ENCODE peak calls at places on chromosomes 13 and 19, in five cellular contexts. T, M, D, G and K are unnamed samples.
A peak's percentile ranks its signal among the peaks of the same experiment; 100 is the strongest.

GRCh38 chr13:49995535-49996165 is 1.2 kb upstream of the TRIM13 start:
- DNase-seq in D (peak; percentile 27), G (no peak), T (no peak), M (no peak), K (no peak)

GRCh38 chr13:29844441-29844840 is 6.0 kb downstream of the UBL3 start:
- DNase-seq in G (no peak), D (no peak), M (no peak), T (peak; percentile 35), K (no peak)

GRCh38 chr19:10288662-10289166 is 1.0 kb upstream of the ICAM5 start:
- DNase-seq in G (no peak), M (no peak), T (peak; percentile 49), D (peak; percentile 44), K (no peak)

GRCh38 chr19:3538258-3538929 is 580 bp upstream of the TEKTIP1 start:
- DNase-seq in D (no peak), M (no peak), G (no peak), T (no peak), K (peak; percentile 82)

GRCh38 chr19:6376512-6377193 is 920 bp upstream of the PSPN start:
- DNase-seq in G (no peak), D (no peak), T (no peak), M (no peak), K (no peak)

GRCh38 chr19:39342647-39343305 is 555 bp downstream of the SAMD4B start:
- DNase-seq in G (no peak), M (no peak), D (no peak), T (peak; percentile 45), K (no peak)

GRCh38 chr13:77507931-77508776 is 27.4 kb upstream of the SCEL start:
- DNase-seq in G (no peak), M (no peak), T (peak; percentile 80), D (no peak), K (no peak)

GRCh38 chr13:101626925-101627555 is 174.6 kb downstream of the ITGBL1 start:
- DNase-seq in M (no peak), G (no peak), D (peak; percentile 36), T (no peak), K (no peak)

GRCh38 chr13:44068737-44069136 is 189.0 kb downstream of the LACC1 start:
- DNase-seq in T (peak; percentile 56), M (no peak), G (no peak), D (no peak), K (no peak)

GRCh38 chr13:52787212-52787611 is 47.6 kb upstream of the CNMD start:
- DNase-seq in T (no peak), G (no peak), D (no peak), M (no peak), K (no peak)

GRCh38 chr13:80529734-80530133 is 188.8 kb upstream of the SPRY2 start:
- DNase-seq in G (no peak), M (no peak), T (peak; percentile 29), D (no peak), K (no peak)

GRCh38 chr13:86051134-86052103 is 252.2 kb upstream of the SLITRK6 start:
- DNase-seq in T (peak; percentile 5), M (no peak), D (no peak), G (no peak), K (no peak)

GRCh38 chr19:10404888-10405808 is 1.8 kb upstream of the CDC37 start:
- DNase-seq in T (no peak), G (no peak), D (peak; percentile 51), M (no peak), K (no peak)

GRCh38 chr19:45179063-45179847 is 671 bp downstream of the BLOC1S3 start:
- DNase-seq in G (no peak), T (peak; percentile 71), D (peak; percentile 58), M (no peak), K (no peak)

GRCh38 chr19:42277821-42278809 is 9.1 kb downstream of the CIC start:
- DNase-seq in D (no peak), M (no peak), G (no peak), T (peak; percentile 48), K (peak; percentile 91)

GRCh38 chr19:41575998-41576397 is at the start of gene CEACAM21:
- DNase-seq in D (peak; percentile 78), M (peak; percentile 52), G (peak; percentile 58), T (no peak), K (no peak)

GRCh38 chr13:62846302-62846701 is 1430.7 kb upstream of the PCDH20 start:
- DNase-seq in G (no peak), M (no peak), T (no peak), D (no peak), K (no peak)

GRCh38 chr13:105817011-105817410 is 718.5 kb downstream of the EFNB2 start:
- DNase-seq in G (no peak), D (no peak), M (no peak), T (peak; percentile 3), K (no peak)

GRCh38 chr13:113083402-113084061 is 22.1 kb upstream of the F7 start:
- DNase-seq in T (peak; percentile 48), M (no peak), G (peak; percentile 62), D (no peak), K (no peak)

GRCh38 chr13:68066879-68067513 is 836.9 kb upstream of the PCDH9 start:
- DNase-seq in G (no peak), M (no peak), D (no peak), T (no peak), K (no peak)

GRCh38 chr19:23777216-23777615 is 18.5 kb upstream of the ZNF681 start:
- DNase-seq in T (no peak), G (no peak), M (no peak), D (no peak), K (peak; percentile 0)

GRCh38 chr19:50512112-50512998 is 1.4 kb downstream of the ASPDH start:
- DNase-seq in D (no peak), M (no peak), T (no peak), G (no peak), K (no peak)

GRCh38 chr19:40640744-40641143 is 39.6 kb downstream of the LTBP4 start:
- DNase-seq in G (no peak), T (no peak), D (no peak), M (no peak), K (no peak)